ENCODE peak calls at places on chromosomes 16 and 17, in nine cellular contexts. Y is endothelial cell, M is Calu3, D is spleen, P is OCI-LY7, I is A549, U is ovary, S is epithelial cell of esophagus, R is H9. L is an unnamed sample.

GRCh38 chr16:30353438-30354129 is 1.5 kb downstream of the CD2BP2 start:
- DNase-seq in Y (no peak), M (no peak), D (peak; percentile 74), P (no peak), I (no peak), U (peak; percentile 40), S (no peak), R (no peak), L (no peak)

GRCh38 chr17:59284317-59284716 is 47.1 kb upstream of the YPEL2 start:
- DNase-seq in Y (no peak), M (no peak), D (no peak), P (no peak), I (no peak), U (no peak), S (no peak), R (no peak), L (no peak)

GRCh38 chr16:82192665-82193064 is 22.6 kb upstream of the MPHOSPH6 start:
- DNase-seq in Y (no peak), M (no peak), D (no peak), P (peak; percentile 26), I (no peak), U (no peak), S (peak; percentile 91), R (no peak), L (no peak)

GRCh38 chr17:78725448-78726021 is 56.5 kb downstream of the CYTH1 start:
- DNase-seq in Y (no peak), M (no peak), D (no peak), P (peak; percentile 47), I (no peak), U (no peak), S (no peak), R (no peak), L (peak; percentile 63)

GRCh38 chr17:36945959-36946725 is 2.6 kb upstream of the AATF start:
- DNase-seq in Y (no peak), M (no peak), D (no peak), P (no peak), I (no peak), U (no peak), S (no peak), R (peak; percentile 65), L (no peak)

GRCh38 chr17:28949185-28950016 is 1.9 kb downstream of the PHF12 start:
- DNase-seq in Y (peak; percentile 52), M (peak; percentile 61), D (peak; percentile 95), P (peak; percentile 55), I (peak; percentile 48), U (peak; percentile 68), S (peak; percentile 68), R (peak; percentile 72), L (peak; percentile 55)

GRCh38 chr17:60230358-60230757 is 80.6 kb downstream of the CA4 start:
- DNase-seq in Y (no peak), M (no peak), D (no peak), P (no peak), I (no peak), U (no peak), S (peak; percentile 34), R (no peak), L (no peak)

GRCh38 chr16:89363621-89364393 is 126.6 kb downstream of the ANKRD11 start:
- DNase-seq in Y (no peak), M (peak; percentile 71), D (no peak), P (no peak), I (peak; percentile 65), U (no peak), S (peak; percentile 88), R (peak; percentile 73), L (no peak)

GRCh38 chr17:42087736-42088705 is 10.3 kb downstream of the ZNF385C start:
- DNase-seq in Y (no peak), M (peak; percentile 89), D (no peak), P (no peak), I (no peak), U (no peak), S (no peak), R (no peak), L (no peak)

GRCh38 chr16:79053577-79053976 is 547.0 kb downstream of the MAF start:
- DNase-seq in Y (no peak), M (no peak), D (no peak), P (no peak), I (no peak), U (no peak), S (no peak), R (no peak), L (no peak)

GRCh38 chr16:50482271-50482670 is 65.9 kb upstream of the NKD1 start:
- DNase-seq in Y (no peak), M (no peak), D (no peak), P (no peak), I (no peak), U (no peak), S (no peak), R (no peak), L (no peak)

GRCh38 chr17:74957935-74958549 is 14.5 kb downstream of the HID1 start:
- DNase-seq in Y (peak; percentile 95), M (peak; percentile 91), D (peak; percentile 93), P (peak; percentile 81), I (peak; percentile 63), U (peak; percentile 84), S (peak; percentile 65), R (peak; percentile 93), L (peak; percentile 89)

GRCh38 chr17:15123593-15124590 is 141.2 kb downstream of the PMP22 start:
- DNase-seq in Y (no peak), M (no peak), D (no peak), P (no peak), I (no peak), U (no peak), S (no peak), R (no peak), L (no peak)

DNA sequence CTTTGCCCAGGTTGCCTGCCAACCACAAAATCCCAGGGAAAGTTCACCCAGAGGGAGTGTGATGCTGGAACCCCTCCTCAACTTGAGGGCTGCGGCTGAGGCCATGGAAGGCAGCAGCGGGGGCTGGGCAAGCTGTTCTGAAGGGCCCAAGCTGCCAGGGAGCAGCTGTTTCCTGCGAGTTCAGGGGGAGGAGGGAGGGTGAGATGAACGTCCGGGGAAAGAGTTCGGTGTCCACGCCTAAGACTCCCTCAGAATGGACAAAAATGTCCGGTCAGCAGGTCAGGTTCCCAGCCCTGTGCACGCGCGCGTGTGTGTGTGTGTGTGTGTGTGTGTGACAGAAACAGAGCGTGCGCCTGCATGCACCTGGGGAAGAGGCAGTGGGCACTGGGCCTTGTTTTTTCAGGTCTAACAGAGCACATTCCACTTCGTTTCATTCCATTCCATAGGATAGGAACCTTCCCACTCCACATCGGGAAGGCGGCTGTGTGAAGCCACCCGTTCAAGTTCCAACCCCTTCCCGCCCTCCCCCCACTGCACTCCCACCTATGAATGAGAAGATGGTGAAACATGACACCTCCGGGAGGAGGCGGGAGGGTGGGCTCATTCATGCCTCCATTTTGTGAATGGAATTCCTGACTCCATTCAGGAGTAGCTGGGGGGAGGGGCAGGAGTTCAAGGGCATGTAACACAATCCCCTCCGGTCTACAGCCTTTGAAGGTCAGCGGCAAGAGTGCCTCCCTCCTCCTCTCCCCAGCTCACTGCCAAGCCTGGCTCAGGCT is 15.6 kb downstream of the ETV4 start:
- DNase-seq in Y (peak; percentile 70), M (no peak), D (peak; percentile 76), P (no peak), I (no peak), U (peak; percentile 89), S (peak; percentile 33), R (peak; percentile 100), L (no peak)
- TF ChIP-seq CTCF in Y (no peak), M (no peak), D (no peak), P (no peak), I (no peak), U (no peak), S (no peak), R (no peak), L (no peak)

GRCh38 chr16:58499092-58499511 is 841 bp upstream of the NDRG4 start:
- DNase-seq in Y (no peak), M (no peak), D (peak; percentile 70), P (no peak), I (no peak), U (no peak), S (no peak), R (peak; percentile 24), L (no peak)

GRCh38 chr16:58498341-58499091 is 1.4 kb upstream of the NDRG4 start:
- DNase-seq in Y (no peak), M (no peak), D (peak; percentile 68), P (no peak), I (no peak), U (no peak), S (no peak), R (no peak), L (no peak)

GRCh38 chr16:58499615-58500328 is at the start of gene NDRG4:
- DNase-seq in Y (peak; percentile 52), M (peak; percentile 70), D (peak; percentile 83), P (peak; percentile 87), I (peak; percentile 91), U (peak; percentile 50), S (peak; percentile 88), R (peak; percentile 97), L (peak; percentile 83)

GRCh38 chr16:58497468-58497867 is 2.5 kb upstream of the NDRG4 start:
- DNase-seq in Y (no peak), M (no peak), D (peak; percentile 29), P (no peak), I (no peak), U (no peak), S (no peak), R (no peak), L (peak; percentile 23)

DNA sequence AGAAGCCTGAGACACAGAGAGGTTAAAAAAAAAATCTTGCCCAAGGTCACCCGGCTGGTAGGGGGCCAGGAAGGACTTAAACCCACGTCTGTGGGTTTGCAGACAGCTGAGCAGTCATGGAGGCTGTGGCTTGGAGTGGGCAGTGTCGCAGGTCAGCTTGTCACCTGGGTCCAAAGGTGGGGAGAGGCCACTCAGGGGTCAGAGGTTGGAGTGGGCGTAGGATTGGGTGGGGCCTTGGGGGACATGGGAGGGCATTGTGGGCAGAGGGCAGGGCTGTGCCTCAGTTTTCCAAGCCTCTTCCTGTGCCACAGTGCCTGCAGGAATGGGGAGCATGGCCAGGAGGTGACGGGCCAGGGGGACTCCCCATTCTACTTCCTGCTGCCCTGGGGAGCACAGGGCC is 2.0 kb upstream of the NDRG4 start:
- DNase-seq in Y (no peak), M (no peak), D (peak; percentile 53), P (no peak), I (no peak), U (no peak), S (no peak), R (no peak), L (no peak)
- TF ChIP-seq CTCF in Y (no peak), M (no peak), D (no peak), P (no peak), I (no peak), U (no peak), S (no peak), R (no peak), L (no peak)

DNA sequence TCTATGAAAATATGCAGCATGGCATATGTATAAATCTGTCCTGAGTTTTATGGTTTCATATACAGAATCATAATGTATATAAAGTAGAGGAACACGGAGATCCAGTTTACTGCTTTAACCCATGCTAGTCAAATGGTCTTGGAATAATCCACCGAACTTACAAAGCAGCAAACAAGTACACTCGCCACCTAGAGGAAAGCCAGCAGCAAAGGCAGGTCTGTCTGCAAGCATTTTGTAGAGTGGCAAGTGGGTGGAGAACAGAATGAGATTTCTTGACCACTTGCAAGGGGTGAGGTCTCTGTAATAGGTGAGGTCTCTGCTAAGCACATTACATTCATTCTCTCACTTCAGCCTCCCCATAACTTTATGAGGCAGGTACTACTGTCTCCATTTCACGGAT is 308.3 kb downstream of the CA10 start:
- DNase-seq in Y (no peak), M (no peak), D (no peak), P (no peak), I (no peak), U (no peak), S (peak; percentile 7), R (no peak), L (no peak)
- TF ChIP-seq CTCF in Y (no peak), M (no peak), D (no peak), P (peak; percentile 19), I (no peak), U (no peak), S (peak; percentile 15), R (peak; percentile 61), L (no peak)

GRCh38 chr16:54937673-54938350 is 7.1 kb downstream of the IRX5 start:
- DNase-seq in Y (no peak), M (no peak), D (no peak), P (no peak), I (no peak), U (no peak), S (peak; percentile 27), R (no peak), L (no peak)
- TF ChIP-seq CTCF in Y (peak; percentile 33), M (no peak), D (no peak), P (no peak), I (peak; percentile 11), U (no peak), S (no peak), R (peak; percentile 44), L (no peak)